ENCODE peak calls at places on chromosomes 5 and 9, in ten cellular contexts. One of them, this sample, is unnamed.

GRCh38 chr5:98773464-98774191 is at the start of gene RGMB:
- DNase-seq in foreskin keratinocyte: peak
- DNase-seq in activated B cell treated with CpG ODN at 0.5 μM for 24 hours: peak
- DNase-seq in fibroblast of pulmonary artery: peak
- DNase-seq in pancreas: peak
- DNase-seq in left ventricle myocardium inferior: peak
- DNase-seq in Peyer's patch: peak
- DNase-seq in A549: peak
- DNase-seq in cardiac fibroblast: peak
- DNase-seq in ovary: peak
- DNase-seq in this sample: peak

GRCh38 chr9:135343136-135343535 is 136.4 kb upstream of the PPP1R26 start:
- DNase-seq in foreskin keratinocyte: no peak
- DNase-seq in left ventricle myocardium inferior: no peak
- DNase-seq in cardiac fibroblast: no peak
- DNase-seq in ovary: no peak
- DNase-seq in A549: no peak
- DNase-seq in fibroblast of pulmonary artery: no peak
- DNase-seq in pancreas: no peak
- DNase-seq in Peyer's patch: no peak
- DNase-seq in activated B cell treated with CpG ODN at 0.5 μM for 24 hours: no peak
- DNase-seq in this sample: no peak

GRCh38 chr5:100647461-100648230 is 112.5 kb downstream of the FAM174A start:
- DNase-seq in foreskin keratinocyte: no peak
- DNase-seq in Peyer's patch: peak
- DNase-seq in pancreas: peak
- DNase-seq in ovary: peak
- DNase-seq in left ventricle myocardium inferior: peak
- DNase-seq in A549: peak
- DNase-seq in cardiac fibroblast: peak
- DNase-seq in activated B cell treated with CpG ODN at 0.5 μM for 24 hours: no peak
- DNase-seq in fibroblast of pulmonary artery: peak
- DNase-seq in this sample: no peak

GRCh38 chr5:9686211-9686610 is 56.1 kb upstream of the TAS2R1 start:
- DNase-seq in pancreas: no peak
- DNase-seq in foreskin keratinocyte: no peak
- DNase-seq in activated B cell treated with CpG ODN at 0.5 μM for 24 hours: no peak
- DNase-seq in cardiac fibroblast: peak
- DNase-seq in fibroblast of pulmonary artery: peak
- DNase-seq in left ventricle myocardium inferior: no peak
- DNase-seq in A549: no peak
- DNase-seq in Peyer's patch: no peak
- DNase-seq in ovary: no peak
- DNase-seq in this sample: no peak

GRCh38 chr5:136337788-136338187 is 27.6 kb downstream of the TRPC7 start:
- DNase-seq in Peyer's patch: no peak
- DNase-seq in A549: no peak
- DNase-seq in left ventricle myocardium inferior: no peak
- DNase-seq in ovary: no peak
- DNase-seq in fibroblast of pulmonary artery: no peak
- DNase-seq in cardiac fibroblast: no peak
- DNase-seq in foreskin keratinocyte: no peak
- DNase-seq in pancreas: no peak
- DNase-seq in activated B cell treated with CpG ODN at 0.5 μM for 24 hours: no peak
- DNase-seq in this sample: no peak

GRCh38 chr5:152376871-152377270 is 28.2 kb downstream of the NMUR2 start:
- DNase-seq in left ventricle myocardium inferior: no peak
- DNase-seq in Peyer's patch: no peak
- DNase-seq in pancreas: no peak
- DNase-seq in foreskin keratinocyte: no peak
- DNase-seq in ovary: no peak
- DNase-seq in cardiac fibroblast: no peak
- DNase-seq in A549: no peak
- DNase-seq in activated B cell treated with CpG ODN at 0.5 μM for 24 hours: no peak
- DNase-seq in fibroblast of pulmonary artery: no peak
- DNase-seq in this sample: no peak

GRCh38 chr5:167853421-167853820 is 438.0 kb upstream of the WWC1 start:
- DNase-seq in A549: no peak
- DNase-seq in ovary: no peak
- DNase-seq in fibroblast of pulmonary artery: peak
- DNase-seq in activated B cell treated with CpG ODN at 0.5 μM for 24 hours: no peak
- DNase-seq in left ventricle myocardium inferior: no peak
- DNase-seq in cardiac fibroblast: peak
- DNase-seq in pancreas: no peak
- DNase-seq in foreskin keratinocyte: no peak
- DNase-seq in Peyer's patch: no peak
- DNase-seq in this sample: no peak

GRCh38 chr5:106521701-106522100 is 1149.0 kb downstream of the EFNA5 start:
- DNase-seq in pancreas: no peak
- DNase-seq in activated B cell treated with CpG ODN at 0.5 μM for 24 hours: no peak
- DNase-seq in foreskin keratinocyte: no peak
- DNase-seq in Peyer's patch: no peak
- DNase-seq in ovary: no peak
- DNase-seq in fibroblast of pulmonary artery: peak
- DNase-seq in A549: peak
- DNase-seq in left ventricle myocardium inferior: no peak
- DNase-seq in cardiac fibroblast: peak
- DNase-seq in this sample: no peak

GRCh38 chr5:61817472-61818326 is 485.6 kb downstream of the ZSWIM6 start:
- DNase-seq in fibroblast of pulmonary artery: peak
- DNase-seq in A549: peak
- DNase-seq in cardiac fibroblast: peak
- DNase-seq in pancreas: peak
- DNase-seq in ovary: peak
- DNase-seq in foreskin keratinocyte: no peak
- DNase-seq in Peyer's patch: peak
- DNase-seq in activated B cell treated with CpG ODN at 0.5 μM for 24 hours: no peak
- DNase-seq in left ventricle myocardium inferior: peak
- DNase-seq in this sample: no peak

GRCh38 chr9:113886471-113886870 is 10.4 kb downstream of the ZNF618 start:
- DNase-seq in fibroblast of pulmonary artery: no peak
- DNase-seq in Peyer's patch: no peak
- DNase-seq in left ventricle myocardium inferior: no peak
- DNase-seq in cardiac fibroblast: peak
- DNase-seq in foreskin keratinocyte: no peak
- DNase-seq in activated B cell treated with CpG ODN at 0.5 μM for 24 hours: no peak
- DNase-seq in ovary: no peak
- DNase-seq in A549: no peak
- DNase-seq in pancreas: no peak
- DNase-seq in this sample: no peak

GRCh38 chr5:14308384-14309154 is 165.4 kb downstream of the TRIO start:
- DNase-seq in pancreas: no peak
- DNase-seq in cardiac fibroblast: no peak
- DNase-seq in Peyer's patch: no peak
- DNase-seq in ovary: no peak
- DNase-seq in left ventricle myocardium inferior: no peak
- DNase-seq in A549: no peak
- DNase-seq in foreskin keratinocyte: no peak
- DNase-seq in activated B cell treated with CpG ODN at 0.5 μM for 24 hours: no peak
- DNase-seq in fibroblast of pulmonary artery: no peak
- DNase-seq in this sample: no peak

GRCh38 chr5:139205144-139205543 is 7.0 kb upstream of the SIL1 start:
- DNase-seq in fibroblast of pulmonary artery: no peak
- DNase-seq in pancreas: no peak
- DNase-seq in A549: no peak
- DNase-seq in cardiac fibroblast: no peak
- DNase-seq in activated B cell treated with CpG ODN at 0.5 μM for 24 hours: no peak
- DNase-seq in left ventricle myocardium inferior: no peak
- DNase-seq in foreskin keratinocyte: no peak
- DNase-seq in Peyer's patch: no peak
- DNase-seq in ovary: no peak
- DNase-seq in this sample: no peak

GRCh38 chr9:75001719-75002421 is 26.2 kb downstream of the CARNMT1 start:
- DNase-seq in cardiac fibroblast: peak
- DNase-seq in foreskin keratinocyte: peak
- DNase-seq in A549: peak
- DNase-seq in ovary: no peak
- DNase-seq in pancreas: peak
- DNase-seq in Peyer's patch: no peak
- DNase-seq in fibroblast of pulmonary artery: peak
- DNase-seq in activated B cell treated with CpG ODN at 0.5 μM for 24 hours: no peak
- DNase-seq in left ventricle myocardium inferior: no peak
- DNase-seq in this sample: no peak

GRCh38 chr9:136740069-136740468 is 2.7 kb downstream of the LCN10 start:
- DNase-seq in activated B cell treated with CpG ODN at 0.5 μM for 24 hours: no peak
- DNase-seq in left ventricle myocardium inferior: no peak
- DNase-seq in foreskin keratinocyte: no peak
- DNase-seq in Peyer's patch: no peak
- DNase-seq in A549: no peak
- DNase-seq in cardiac fibroblast: no peak
- DNase-seq in ovary: no peak
- DNase-seq in pancreas: no peak
- DNase-seq in fibroblast of pulmonary artery: no peak
- DNase-seq in this sample: no peak

GRCh38 chr5:157180374-157181264 is at the start of gene ITK:
- DNase-seq in ovary: no peak
- DNase-seq in A549: no peak
- DNase-seq in activated B cell treated with CpG ODN at 0.5 μM for 24 hours: no peak
- DNase-seq in pancreas: no peak
- DNase-seq in cardiac fibroblast: no peak
- DNase-seq in Peyer's patch: peak
- DNase-seq in left ventricle myocardium inferior: no peak
- DNase-seq in fibroblast of pulmonary artery: no peak
- DNase-seq in foreskin keratinocyte: no peak
- DNase-seq in this sample: no peak

GRCh38 chr9:77909306-77909705 is 122.3 kb downstream of the GNAQ start:
- DNase-seq in activated B cell treated with CpG ODN at 0.5 μM for 24 hours: no peak
- DNase-seq in foreskin keratinocyte: no peak
- DNase-seq in A549: no peak
- DNase-seq in Peyer's patch: no peak
- DNase-seq in fibroblast of pulmonary artery: no peak
- DNase-seq in pancreas: no peak
- DNase-seq in cardiac fibroblast: no peak
- DNase-seq in left ventricle myocardium inferior: no peak
- DNase-seq in ovary: no peak
- DNase-seq in this sample: no peak

GRCh38 chr5:98786178-98786853 is 12.9 kb downstream of the RGMB start:
- DNase-seq in fibroblast of pulmonary artery: peak
- DNase-seq in pancreas: no peak
- DNase-seq in Peyer's patch: no peak
- DNase-seq in cardiac fibroblast: peak
- DNase-seq in activated B cell treated with CpG ODN at 0.5 μM for 24 hours: no peak
- DNase-seq in ovary: no peak
- DNase-seq in foreskin keratinocyte: no peak
- DNase-seq in A549: no peak
- DNase-seq in left ventricle myocardium inferior: no peak
- DNase-seq in this sample: no peak

GRCh38 chr9:136249881-136250559 is 4.4 kb upstream of the QSOX2 start:
- DNase-seq in foreskin keratinocyte: no peak
- DNase-seq in left ventricle myocardium inferior: no peak
- DNase-seq in ovary: no peak
- DNase-seq in activated B cell treated with CpG ODN at 0.5 μM for 24 hours: no peak
- DNase-seq in Peyer's patch: no peak
- DNase-seq in pancreas: peak
- DNase-seq in cardiac fibroblast: no peak
- DNase-seq in A549: no peak
- DNase-seq in fibroblast of pulmonary artery: no peak
- DNase-seq in this sample: no peak

GRCh38 chr9:93807166-93808013 is 147.8 kb downstream of the BARX1 start:
- DNase-seq in Peyer's patch: peak
- DNase-seq in pancreas: no peak
- DNase-seq in left ventricle myocardium inferior: no peak
- DNase-seq in ovary: no peak
- DNase-seq in fibroblast of pulmonary artery: no peak
- DNase-seq in cardiac fibroblast: no peak
- DNase-seq in activated B cell treated with CpG ODN at 0.5 μM for 24 hours: no peak
- DNase-seq in A549: no peak
- DNase-seq in foreskin keratinocyte: no peak
- DNase-seq in this sample: no peak

GRCh38 chr5:65102826-65103673 is 334.3 kb downstream of the CWC27 start:
- DNase-seq in foreskin keratinocyte: no peak
- DNase-seq in A549: peak
- DNase-seq in left ventricle myocardium inferior: peak
- DNase-seq in fibroblast of pulmonary artery: peak
- DNase-seq in pancreas: peak
- DNase-seq in Peyer's patch: peak
- DNase-seq in activated B cell treated with CpG ODN at 0.5 μM for 24 hours: peak
- DNase-seq in cardiac fibroblast: peak
- DNase-seq in ovary: peak
- DNase-seq in this sample: no peak
- TF ChIP-seq CTCF in foreskin keratinocyte: peak
- TF ChIP-seq CTCF in A549: peak
- TF ChIP-seq CTCF in left ventricle myocardium inferior: peak
- TF ChIP-seq CTCF in fibroblast of pulmonary artery: no peak
- TF ChIP-seq CTCF in pancreas: peak
- TF ChIP-seq CTCF in Peyer's patch: no peak
- TF ChIP-seq CTCF in activated B cell treated with CpG ODN at 0.5 μM for 24 hours: no peak
- TF ChIP-seq CTCF in cardiac fibroblast: no peak
- TF ChIP-seq CTCF in ovary: peak
- TF ChIP-seq CTCF in this sample: no peak

GRCh38 chr5:91499943-91500531 is 116.9 kb upstream of the ARRDC3 start:
- DNase-seq in left ventricle myocardium inferior: no peak
- DNase-seq in ovary: no peak
- DNase-seq in A549: peak
- DNase-seq in fibroblast of pulmonary artery: peak
- DNase-seq in Peyer's patch: no peak
- DNase-seq in activated B cell treated with CpG ODN at 0.5 μM for 24 hours: no peak
- DNase-seq in cardiac fibroblast: peak
- DNase-seq in pancreas: no peak
- DNase-seq in foreskin keratinocyte: no peak
- DNase-seq in this sample: peak
- TF ChIP-seq CTCF in left ventricle myocardium inferior: peak
- TF ChIP-seq CTCF in ovary: peak
- TF ChIP-seq CTCF in A549: peak
- TF ChIP-seq CTCF in fibroblast of pulmonary artery: peak
- TF ChIP-seq CTCF in Peyer's patch: peak
- TF ChIP-seq CTCF in activated B cell treated with CpG ODN at 0.5 μM for 24 hours: peak
- TF ChIP-seq CTCF in cardiac fibroblast: peak
- TF ChIP-seq CTCF in pancreas: peak
- TF ChIP-seq CTCF in foreskin keratinocyte: peak
- TF ChIP-seq CTCF in this sample: peak

GRCh38 chr5:155700333-155700732 is 626.6 kb upstream of the SGCD start:
- DNase-seq in A549: peak
- DNase-seq in fibroblast of pulmonary artery: no peak
- DNase-seq in cardiac fibroblast: no peak
- DNase-seq in pancreas: no peak
- DNase-seq in foreskin keratinocyte: no peak
- DNase-seq in left ventricle myocardium inferior: no peak
- DNase-seq in ovary: no peak
- DNase-seq in activated B cell treated with CpG ODN at 0.5 μM for 24 hours: no peak
- DNase-seq in Peyer's patch: no peak
- DNase-seq in this sample: no peak
- TF ChIP-seq CTCF in A549: peak
- TF ChIP-seq CTCF in fibroblast of pulmonary artery: no peak
- TF ChIP-seq CTCF in cardiac fibroblast: no peak
- TF ChIP-seq CTCF in pancreas: no peak
- TF ChIP-seq CTCF in foreskin keratinocyte: no peak
- TF ChIP-seq CTCF in left ventricle myocardium inferior: no peak
- TF ChIP-seq CTCF in ovary: no peak
- TF ChIP-seq CTCF in activated B cell treated with CpG ODN at 0.5 μM for 24 hours: no peak
- TF ChIP-seq CTCF in Peyer's patch: no peak
- TF ChIP-seq CTCF in this sample: no peak

DNA sequence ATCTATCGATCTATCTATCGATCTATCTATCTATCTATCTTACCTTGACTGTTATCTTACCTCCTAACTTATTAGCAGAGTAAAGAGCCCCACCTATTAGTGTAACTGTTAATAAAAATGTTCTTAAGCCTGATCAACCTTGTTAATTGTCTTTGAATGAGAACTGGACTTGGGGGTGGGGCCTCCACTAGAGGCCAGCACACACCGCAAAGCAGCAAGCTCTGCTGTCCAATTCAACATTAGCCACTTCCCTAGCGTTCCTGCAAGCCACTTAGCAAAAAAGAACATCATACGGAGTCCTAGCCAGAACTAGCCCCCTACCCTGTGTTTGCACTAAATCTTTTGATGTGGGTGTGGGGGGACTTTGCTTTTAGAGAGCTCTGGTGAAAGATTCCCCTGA is 515.8 kb downstream of the KDM4C start:
- DNase-seq in cardiac fibroblast: peak
- DNase-seq in pancreas: no peak
- DNase-seq in Peyer's patch: no peak
- DNase-seq in activated B cell treated with CpG ODN at 0.5 μM for 24 hours: no peak
- DNase-seq in left ventricle myocardium inferior: peak
- DNase-seq in fibroblast of pulmonary artery: peak
- DNase-seq in ovary: peak
- DNase-seq in A549: peak
- DNase-seq in foreskin keratinocyte: no peak
- DNase-seq in this sample: no peak
- TF ChIP-seq CTCF in cardiac fibroblast: peak
- TF ChIP-seq CTCF in pancreas: peak
- TF ChIP-seq CTCF in Peyer's patch: no peak
- TF ChIP-seq CTCF in activated B cell treated with CpG ODN at 0.5 μM for 24 hours: no peak
- TF ChIP-seq CTCF in left ventricle myocardium inferior: peak
- TF ChIP-seq CTCF in fibroblast of pulmonary artery: peak
- TF ChIP-seq CTCF in ovary: no peak
- TF ChIP-seq CTCF in A549: peak
- TF ChIP-seq CTCF in foreskin keratinocyte: no peak
- TF ChIP-seq CTCF in this sample: peak

This sample was measured in D721Med.